ENCODE peak calls at places on chromosomes 11 and 22, in seven cellular contexts. K, V, M, C, E, I and U are unnamed samples.

GRCh38 chr22:50576806-50577696 is 1.2 kb downstream of the CPT1B start:
- DNase-seq in M (no peak), C (no peak), K (no peak), E (no peak), V (no peak), I (no peak), U (no peak)

GRCh38 chr11:14357843-14358728 is 897 bp downstream of the RRAS2 start:
- DNase-seq in C (peak), K (peak), I (no peak), E (peak), V (peak), M (peak), U (no peak)

GRCh38 chr22:29253561-29254282 is 14.1 kb downstream of the RHBDD3 start:
- DNase-seq in M (no peak), C (no peak), K (no peak), E (no peak), V (no peak), I (no peak), U (no peak)

GRCh38 chr11:96177132-96177531 is 165.9 kb downstream of the MAML2 start:
- DNase-seq in C (no peak), K (no peak), I (no peak), V (no peak), E (no peak), M (no peak), U (no peak)

GRCh38 chr11:64868904-64869570 is 9.4 kb downstream of the EHD1 start:
- DNase-seq in I (no peak), M (no peak), C (no peak), E (no peak), V (peak), K (no peak), U (no peak)

GRCh38 chr11:119403021-119403420 is 20.0 kb downstream of the THY1 start:
- DNase-seq in M (no peak), K (no peak), E (no peak), V (peak), I (no peak), C (no peak), U (no peak)

GRCh38 chr11:95241673-95242072 is 10.7 kb upstream of the SESN3 start:
- DNase-seq in V (peak), C (no peak), M (no peak), K (no peak), I (no peak), E (no peak), U (no peak)

GRCh38 chr11:61760946-61761345 is 8.5 kb downstream of the MYRF start:
- DNase-seq in V (no peak), E (no peak), C (no peak), K (no peak), M (no peak), I (no peak), U (no peak)

GRCh38 chr11:2700415-2701211 is 819 bp upstream of the KCNQ1OT1 start:
- DNase-seq in I (no peak), K (peak), M (peak), C (peak), V (peak), E (peak), U (peak)

GRCh38 chr11:91173701-91174100 is 950.9 kb upstream of the CHORDC1 start:
- DNase-seq in M (no peak), I (no peak), E (no peak), V (no peak), K (no peak), C (no peak), U (no peak)

GRCh38 chr11:78363018-78363619 is 54.5 kb downstream of the GAB2 start:
- DNase-seq in M (no peak), V (no peak), K (no peak), E (no peak), C (no peak), I (no peak), U (no peak)